ENCODE peak calls at places on chromosomes 5 and 9, in six cellular contexts. One of them, this sample, is unnamed.

GRCh38 chr9:98502976-98503325 is 205.8 kb downstream of the GABBR2 start:
- DNase-seq in fibroblast of the conjunctiva: no peak
- DNase-seq in effector memory CD8-positive, alpha-beta T cell: no peak
- DNase-seq in RKO: no peak
- DNase-seq in left cardiac atrium: no peak
- DNase-seq in uterus: no peak
- DNase-seq in this sample: peak; percentile 52

GRCh38 chr5:139140631-139141071 is 57.5 kb downstream of the SIL1 start:
- DNase-seq in fibroblast of the conjunctiva: no peak
- DNase-seq in effector memory CD8-positive, alpha-beta T cell: no peak
- DNase-seq in RKO: no peak
- DNase-seq in left cardiac atrium: no peak
- DNase-seq in uterus: no peak
- DNase-seq in this sample: no peak

GRCh38 chr9:94812343-94812742 is 85.8 kb downstream of the AOPEP start:
- DNase-seq in fibroblast of the conjunctiva: no peak
- DNase-seq in effector memory CD8-positive, alpha-beta T cell: no peak
- DNase-seq in RKO: no peak
- DNase-seq in left cardiac atrium: no peak
- DNase-seq in uterus: no peak
- DNase-seq in this sample: no peak

GRCh38 chr9:126384926-126385325 is 58.3 kb downstream of the MVB12B start:
- DNase-seq in fibroblast of the conjunctiva: no peak
- DNase-seq in effector memory CD8-positive, alpha-beta T cell: no peak
- DNase-seq in RKO: no peak
- DNase-seq in left cardiac atrium: no peak
- DNase-seq in uterus: no peak
- DNase-seq in this sample: no peak

GRCh38 chr9:16869140-16869903 is 1.1 kb downstream of the BNC2 start:
- DNase-seq in fibroblast of the conjunctiva: no peak
- DNase-seq in effector memory CD8-positive, alpha-beta T cell: no peak
- DNase-seq in RKO: no peak
- DNase-seq in left cardiac atrium: no peak
- DNase-seq in uterus: peak; percentile 58
- DNase-seq in this sample: no peak

GRCh38 chr5:945691-946541 is 53.2 kb downstream of the TRIP13 start:
- DNase-seq in fibroblast of the conjunctiva: no peak
- DNase-seq in effector memory CD8-positive, alpha-beta T cell: no peak
- DNase-seq in RKO: no peak
- DNase-seq in left cardiac atrium: no peak
- DNase-seq in uterus: no peak
- DNase-seq in this sample: no peak

GRCh38 chr5:170960567-170960966 is 98.7 kb downstream of the RANBP17 start:
- DNase-seq in fibroblast of the conjunctiva: no peak
- DNase-seq in effector memory CD8-positive, alpha-beta T cell: no peak
- DNase-seq in RKO: no peak
- DNase-seq in left cardiac atrium: no peak
- DNase-seq in uterus: no peak
- DNase-seq in this sample: no peak

GRCh38 chr9:105168935-105169334 is 75.5 kb upstream of the SLC44A1 start:
- DNase-seq in fibroblast of the conjunctiva: peak; percentile 24
- DNase-seq in effector memory CD8-positive, alpha-beta T cell: no peak
- DNase-seq in RKO: peak; percentile 26
- DNase-seq in left cardiac atrium: no peak
- DNase-seq in uterus: no peak
- DNase-seq in this sample: no peak

GRCh38 chr9:21688108-21689102 is 114.0 kb upstream of the MTAP start:
- DNase-seq in fibroblast of the conjunctiva: peak; percentile 73
- DNase-seq in effector memory CD8-positive, alpha-beta T cell: no peak
- DNase-seq in RKO: peak; percentile 98
- DNase-seq in left cardiac atrium: peak; percentile 33
- DNase-seq in uterus: no peak
- DNase-seq in this sample: peak; percentile 45

GRCh38 chr9:124780060-124780756 is 3.3 kb downstream of the OLFML2A start:
- DNase-seq in fibroblast of the conjunctiva: peak; percentile 48
- DNase-seq in effector memory CD8-positive, alpha-beta T cell: no peak
- DNase-seq in RKO: no peak
- DNase-seq in left cardiac atrium: no peak
- DNase-seq in uterus: no peak
- DNase-seq in this sample: peak; percentile 66

GRCh38 chr5:101306391-101307137 is 403.5 kb upstream of the ST8SIA4 start:
- DNase-seq in fibroblast of the conjunctiva: no peak
- DNase-seq in effector memory CD8-positive, alpha-beta T cell: no peak
- DNase-seq in RKO: peak; percentile 87
- DNase-seq in left cardiac atrium: no peak
- DNase-seq in uterus: no peak
- DNase-seq in this sample: no peak

GRCh38 chr5:176501333-176501732 is 35.9 kb downstream of the RNF44 start:
- DNase-seq in fibroblast of the conjunctiva: peak; percentile 60
- DNase-seq in effector memory CD8-positive, alpha-beta T cell: no peak
- DNase-seq in RKO: peak; percentile 30
- DNase-seq in left cardiac atrium: no peak
- DNase-seq in uterus: no peak
- DNase-seq in this sample: no peak

GRCh38 chr5:119512277-119512676 is 60.0 kb downstream of the HSD17B4 start:
- DNase-seq in fibroblast of the conjunctiva: no peak
- DNase-seq in effector memory CD8-positive, alpha-beta T cell: no peak
- DNase-seq in RKO: peak; percentile 11
- DNase-seq in left cardiac atrium: no peak
- DNase-seq in uterus: no peak
- DNase-seq in this sample: no peak

GRCh38 chr9:83208065-83208850 is 145.3 kb upstream of the RASEF start:
- DNase-seq in fibroblast of the conjunctiva: no peak
- DNase-seq in effector memory CD8-positive, alpha-beta T cell: no peak
- DNase-seq in RKO: no peak
- DNase-seq in left cardiac atrium: peak; percentile 40
- DNase-seq in uterus: no peak
- DNase-seq in this sample: no peak

GRCh38 chr9:109497193-109498165 is 628 bp downstream of the PTPN3 start:
- DNase-seq in fibroblast of the conjunctiva: no peak
- DNase-seq in effector memory CD8-positive, alpha-beta T cell: no peak
- DNase-seq in RKO: peak; percentile 49
- DNase-seq in left cardiac atrium: peak; percentile 36
- DNase-seq in uterus: no peak
- DNase-seq in this sample: no peak

GRCh38 chr5:149782900-149783586 is 52.9 kb downstream of the PPARGC1B start:
- DNase-seq in fibroblast of the conjunctiva: no peak
- DNase-seq in effector memory CD8-positive, alpha-beta T cell: no peak
- DNase-seq in RKO: no peak
- DNase-seq in left cardiac atrium: no peak
- DNase-seq in uterus: no peak
- DNase-seq in this sample: no peak

GRCh38 chr5:73120222-73121108 is at the start of gene TMEM171:
- DNase-seq in fibroblast of the conjunctiva: no peak
- DNase-seq in effector memory CD8-positive, alpha-beta T cell: no peak
- DNase-seq in RKO: no peak
- DNase-seq in left cardiac atrium: peak; percentile 29
- DNase-seq in uterus: no peak
- DNase-seq in this sample: peak; percentile 47

GRCh38 chr5:172335721-172336120 is 52.2 kb upstream of the UBTD2 start:
- DNase-seq in fibroblast of the conjunctiva: no peak
- DNase-seq in effector memory CD8-positive, alpha-beta T cell: no peak
- DNase-seq in RKO: no peak
- DNase-seq in left cardiac atrium: no peak
- DNase-seq in uterus: no peak
- DNase-seq in this sample: no peak

GRCh38 chr9:131227112-131228058 is 48.9 kb downstream of the FAM78A start:
- DNase-seq in fibroblast of the conjunctiva: no peak
- DNase-seq in effector memory CD8-positive, alpha-beta T cell: no peak
- DNase-seq in RKO: no peak
- DNase-seq in left cardiac atrium: peak; percentile 64
- DNase-seq in uterus: no peak
- DNase-seq in this sample: peak; percentile 60

GRCh38 chr5:135386096-135386495 is 12.9 kb downstream of the MACROH2A1 start:
- DNase-seq in fibroblast of the conjunctiva: no peak
- DNase-seq in effector memory CD8-positive, alpha-beta T cell: no peak
- DNase-seq in RKO: no peak
- DNase-seq in left cardiac atrium: no peak
- DNase-seq in uterus: no peak
- DNase-seq in this sample: no peak

GRCh38 chr5:126969548-126969947 is 60.8 kb downstream of the MARCHF3 start:
- DNase-seq in fibroblast of the conjunctiva: no peak
- DNase-seq in effector memory CD8-positive, alpha-beta T cell: no peak
- DNase-seq in RKO: no peak
- DNase-seq in left cardiac atrium: no peak
- DNase-seq in uterus: no peak
- DNase-seq in this sample: no peak

GRCh38 chr5:149228610-149229297 is 42.9 kb upstream of the AFAP1L1 start:
- DNase-seq in fibroblast of the conjunctiva: peak; percentile 91
- DNase-seq in effector memory CD8-positive, alpha-beta T cell: no peak
- DNase-seq in RKO: peak; percentile 77
- DNase-seq in left cardiac atrium: peak; percentile 56
- DNase-seq in uterus: peak; percentile 68
- DNase-seq in this sample: no peak

GRCh38 chr9:12956261-12956660 is 181.4 kb downstream of the LURAP1L start:
- DNase-seq in fibroblast of the conjunctiva: no peak
- DNase-seq in effector memory CD8-positive, alpha-beta T cell: no peak
- DNase-seq in RKO: no peak
- DNase-seq in left cardiac atrium: no peak
- DNase-seq in uterus: no peak
- DNase-seq in this sample: no peak

GRCh38 chr5:178382689-178383276 is 150.2 kb upstream of the PHYKPL start:
- DNase-seq in fibroblast of the conjunctiva: no peak
- DNase-seq in effector memory CD8-positive, alpha-beta T cell: no peak
- DNase-seq in RKO: no peak
- DNase-seq in left cardiac atrium: peak; percentile 14
- DNase-seq in uterus: no peak
- DNase-seq in this sample: no peak

GRCh38 chr5:36744678-36745659 is 131.6 kb upstream of the NIPBL start:
- DNase-seq in fibroblast of the conjunctiva: peak; percentile 28
- DNase-seq in effector memory CD8-positive, alpha-beta T cell: no peak
- DNase-seq in RKO: peak; percentile 85
- DNase-seq in left cardiac atrium: peak; percentile 69
- DNase-seq in uterus: peak; percentile 45
- DNase-seq in this sample: peak; percentile 74

GRCh38 chr5:135569755-135570452 is 8.9 kb downstream of the CXCL14 start:
- DNase-seq in fibroblast of the conjunctiva: peak; percentile 10
- DNase-seq in effector memory CD8-positive, alpha-beta T cell: no peak
- DNase-seq in RKO: peak; percentile 46
- DNase-seq in left cardiac atrium: no peak
- DNase-seq in uterus: no peak
- DNase-seq in this sample: no peak

GRCh38 chr5:42656661-42657035 is 100.0 kb upstream of the CCDC152 start:
- DNase-seq in fibroblast of the conjunctiva: no peak
- DNase-seq in effector memory CD8-positive, alpha-beta T cell: no peak
- DNase-seq in RKO: peak; percentile 39
- DNase-seq in left cardiac atrium: no peak
- DNase-seq in uterus: no peak
- DNase-seq in this sample: no peak